ENCODE peak calls at places on chromosomes 2 and 18, in seven cellular contexts. W, J, D, O, N, X and T are unnamed samples.
A peak's percentile ranks its signal among the peaks of the same experiment; 100 is the strongest.

GRCh38 chr2:11699686-11700670 is 30.0 kb upstream of the NTSR2 start:
- DNase-seq in J (no peak), O (no peak), W (no peak), D (no peak), N (no peak), X (no peak), T (no peak)

GRCh38 chr2:212318636-212319035 is 220.0 kb downstream of the ERBB4 start:
- DNase-seq in W (no peak), J (no peak), X (no peak), O (no peak), N (no peak), D (no peak), T (no peak)

GRCh38 chr18:59079264-59079972 is 60.3 kb upstream of the SEC11C start:
- DNase-seq in J (no peak), O (no peak), X (no peak), D (no peak), W (no peak), N (no peak), T (no peak)

GRCh38 chr2:209680596-209680995 is 91.0 kb upstream of the UNC80 start:
- DNase-seq in W (no peak), N (no peak), X (no peak), D (no peak), O (no peak), J (no peak), T (no peak)

GRCh38 chr18:13641551-13642439 is 84.6 kb downstream of the FAM210A start:
- DNase-seq in N (no peak), W (no peak), D (no peak), X (no peak), J (no peak), O (peak; percentile 58), T (no peak)

GRCh38 chr2:207734264-207734635 is 22.8 kb downstream of the CCNYL1 start:
- DNase-seq in J (no peak), N (peak; percentile 19), O (no peak), W (no peak), X (no peak), D (no peak), T (no peak)

GRCh38 chr2:220779918-220780317 is 792.2 kb downstream of the EPHA4 start:
- DNase-seq in J (no peak), D (peak; percentile 90), N (peak; percentile 79), O (no peak), W (no peak), X (no peak), T (no peak)

GRCh38 chr2:69685321-69686048 is 41.9 kb upstream of the AAK1 start:
- DNase-seq in O (no peak), J (no peak), N (no peak), W (no peak), D (peak; percentile 69), X (no peak), T (no peak)

GRCh38 chr2:69255760-69256159 is 131.3 kb downstream of the GFPT1 start:
- DNase-seq in J (no peak), D (no peak), W (no peak), O (no peak), N (no peak), X (no peak), T (no peak)

GRCh38 chr2:141384676-141385075 is 746.1 kb downstream of the LRP1B start:
- DNase-seq in X (no peak), J (peak; percentile 9), N (peak; percentile 27), O (no peak), W (no peak), D (peak; percentile 58), T (no peak)

GRCh38 chr18:79988925-79989361 is 580 bp upstream of the TXNL4A start:
- DNase-seq in X (peak; percentile 45), J (peak; percentile 66), N (peak; percentile 50), O (peak; percentile 25), D (peak; percentile 44), W (no peak), T (no peak)

GRCh38 chr2:200336980-200337615 is 30.6 kb downstream of the SPATS2L start:
- DNase-seq in J (no peak), O (no peak), N (no peak), D (peak; percentile 63), W (no peak), X (no peak), T (no peak)

GRCh38 chr18:36012891-36013290 is 40.4 kb downstream of the RMP24 start:
- DNase-seq in N (no peak), W (no peak), X (no peak), J (no peak), D (peak; percentile 69), O (no peak), T (no peak)

GRCh38 chr2:19879115-19879514 is 22.7 kb downstream of the TTC32 start:
- DNase-seq in N (no peak), X (no peak), D (no peak), O (no peak), W (peak; percentile 47), J (no peak), T (no peak)

GRCh38 chr18:60965856-60966255 is 367.4 kb upstream of the CDH20 start:
- DNase-seq in W (no peak), N (no peak), X (no peak), O (no peak), J (peak; percentile 5), D (no peak), T (no peak)

GRCh38 chr2:190023860-190024259 is 38.7 kb downstream of the MSTN start:
- DNase-seq in J (peak; percentile 69), D (peak; percentile 26), W (no peak), O (no peak), N (peak; percentile 75), X (no peak), T (no peak)

GRCh38 chr18:25230658-25231326 is 121.2 kb downstream of the ZNF521 start:
- DNase-seq in J (no peak), D (peak; percentile 85), O (peak; percentile 75), W (peak; percentile 85), X (peak; percentile 78), N (no peak), T (no peak)

GRCh38 chr2:73244580-73244979 is 10.5 kb downstream of the CCT7 start:
- DNase-seq in N (no peak), J (no peak), O (no peak), X (no peak), W (no peak), D (no peak), T (no peak)

GRCh38 chr18:23605941-23606340 is 19.6 kb upstream of the NPC1 start:
- DNase-seq in D (no peak), N (no peak), X (no peak), J (no peak), O (no peak), W (no peak), T (no peak)

GRCh38 chr2:206274434-206275273 is at the start of gene ZDBF2:
- DNase-seq in X (peak; percentile 40), J (peak; percentile 89), D (peak; percentile 71), W (no peak), N (peak; percentile 15), O (peak; percentile 39), T (no peak)

GRCh38 chr2:217247511-217247910 is 387.6 kb upstream of the TNP1 start:
- DNase-seq in D (no peak), O (no peak), X (no peak), W (no peak), J (no peak), N (no peak), T (no peak)

GRCh38 chr2:7033136-7033960 is 116.1 kb downstream of the RNF144A start:
- DNase-seq in N (no peak), X (peak; percentile 30), W (no peak), O (no peak), J (no peak), D (no peak), T (no peak)

GRCh38 chr2:98441706-98442450 is 2.8 kb upstream of the INPP4A start:
- DNase-seq in J (no peak), X (no peak), W (no peak), O (no peak), N (no peak), D (no peak), T (no peak)

GRCh38 chr2:102780467-102780866 is 18.6 kb downstream of the TMEM182 start:
- DNase-seq in J (no peak), D (no peak), N (no peak), X (no peak), O (no peak), W (no peak), T (no peak)

GRCh38 chr2:233449071-233449901 is 95.0 kb downstream of the DGKD start:
- DNase-seq in W (no peak), J (peak; percentile 79), D (peak; percentile 14), X (peak; percentile 72), O (no peak), N (peak; percentile 74), T (peak; percentile 93)
- TF ChIP-seq CTCF in W (peak; percentile 78), J (peak; percentile 81), D (peak; percentile 66), X (peak; percentile 82), O (peak; percentile 66), N (peak; percentile 89), T (peak; percentile 88)

DNA sequence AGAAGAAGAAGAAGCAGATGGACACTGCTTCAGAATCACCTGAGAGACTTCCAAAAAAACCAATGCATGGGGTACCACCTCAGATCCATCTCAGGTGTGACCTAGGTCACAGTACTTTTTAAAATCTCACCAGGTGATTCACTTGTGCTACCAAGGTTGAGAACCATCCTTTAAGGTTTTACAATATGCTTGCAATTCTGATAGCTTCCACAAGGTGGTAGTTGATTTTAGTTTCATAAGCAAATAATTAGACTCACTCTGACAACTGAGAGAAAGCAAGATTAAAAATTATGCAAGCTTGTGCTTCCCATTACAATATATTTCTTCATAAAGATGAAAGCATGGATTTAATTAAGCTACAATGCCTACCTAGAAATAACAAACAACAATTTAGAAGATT is 355.1 kb downstream of the EN1 start:
- DNase-seq in W (no peak), N (peak; percentile 2), J (no peak), O (no peak), X (no peak), D (peak; percentile 12), T (no peak)
- TF ChIP-seq CTCF in W (no peak), N (peak; percentile 40), J (peak; percentile 54), O (peak; percentile 12), X (no peak), D (peak; percentile 37), T (peak; percentile 64)

DNA sequence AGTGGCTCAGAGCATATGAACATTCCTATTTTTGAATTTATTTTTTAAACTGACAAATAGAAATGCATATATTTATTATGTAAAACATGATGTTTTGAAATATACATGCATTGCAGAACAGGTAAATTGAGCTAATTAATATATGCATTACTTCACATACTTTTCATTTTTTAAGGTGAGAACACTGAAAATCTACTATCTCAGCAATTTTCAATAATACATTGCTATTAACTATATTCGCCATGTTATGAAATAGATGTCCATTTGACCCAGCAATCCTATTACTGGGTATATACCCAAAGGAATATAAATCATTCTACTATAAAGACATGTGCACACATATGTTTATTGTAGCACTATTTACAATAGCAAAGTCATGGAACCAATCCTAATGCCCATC is 717.7 kb upstream of the PIK3C3 start:
- DNase-seq in N (no peak), D (no peak), J (no peak), X (no peak), O (no peak), W (no peak), T (no peak)
- TF ChIP-seq CTCF in N (no peak), D (no peak), J (no peak), X (no peak), O (no peak), W (no peak), T (no peak)

DNA sequence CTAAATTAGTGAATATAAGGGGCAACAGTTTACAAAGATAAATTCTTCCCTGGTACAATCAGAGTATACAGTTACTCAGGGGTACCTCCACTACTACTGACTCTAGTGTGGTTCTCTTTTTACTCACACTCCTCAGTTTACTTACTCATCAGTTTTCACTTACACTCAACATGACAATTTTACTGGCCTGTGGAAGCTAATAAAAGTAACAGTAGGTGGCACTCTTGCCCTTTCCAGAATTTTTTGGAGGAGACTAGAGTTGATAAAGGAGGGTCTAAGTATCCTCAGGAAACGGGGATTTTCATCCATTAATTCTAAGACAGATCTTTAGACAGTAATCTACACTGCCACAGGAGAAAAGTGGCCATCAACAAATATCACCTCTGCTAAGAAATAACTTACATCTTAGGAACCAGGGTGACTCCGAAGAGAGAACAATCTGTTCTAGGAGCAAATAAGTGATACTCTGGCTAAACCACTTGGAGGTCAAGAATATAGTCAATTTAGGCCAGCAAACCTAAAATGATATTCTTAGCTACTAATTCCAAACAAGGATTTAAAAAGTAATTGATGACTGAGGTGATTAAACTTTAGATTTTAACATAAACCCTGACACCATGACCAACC is 61.3 kb downstream of the ATL2 start:
- DNase-seq in W (no peak), J (peak; percentile 54), X (no peak), N (peak; percentile 83), O (no peak), D (peak; percentile 23), T (no peak)
- TF ChIP-seq CTCF in W (peak; percentile 59), J (peak; percentile 77), X (peak; percentile 74), N (peak; percentile 76), O (peak; percentile 82), D (peak; percentile 76), T (peak; percentile 98)